ENCODE peak calls at places on chromosomes 16 and 17, in six cellular contexts. B is adrenal gland, L is nucleus accumbens, P is stromal cell of bone marrow, X is fibroblast of pulmonary artery, M is left kidney. Q is an unnamed sample.

GRCh38 chr17:13182854-13183253 is 165.0 kb upstream of the ELAC2 start:
- DNase-seq in B (no peak), L (no peak), P (no peak), X (no peak), M (no peak), Q (no peak)

GRCh38 chr17:55750750-55751641 is at the start of gene PCTP:
- DNase-seq in B (peak; percentile 97), L (peak; percentile 64), P (peak; percentile 90), X (peak; percentile 93), M (peak; percentile 97), Q (peak; percentile 100)

GRCh38 chr16:56848056-56848936 is 16.7 kb upstream of the SLC12A3 start:
- DNase-seq in B (peak; percentile 49), L (no peak), P (peak; percentile 72), X (peak; percentile 74), M (no peak), Q (no peak)

GRCh38 chr17:18040287-18040858 is 1.2 kb downstream of the GID4 start:
- DNase-seq in B (no peak), L (no peak), P (no peak), X (no peak), M (peak; percentile 29), Q (peak; percentile 60)

GRCh38 chr16:85424260-85425060 is 188.7 kb upstream of the GSE1 start:
- DNase-seq in B (no peak), L (no peak), P (no peak), X (no peak), M (no peak), Q (no peak)

GRCh38 chr17:13601776-13602551 is at the start of gene HS3ST3A1:
- DNase-seq in B (peak; percentile 34), L (no peak), P (peak; percentile 44), X (peak; percentile 77), M (peak; percentile 96), Q (peak; percentile 97)

GRCh38 chr16:28163699-28164584 is 47.8 kb downstream of the XPO6 start:
- DNase-seq in B (no peak), L (no peak), P (peak; percentile 92), X (peak; percentile 89), M (peak; percentile 24), Q (no peak)

GRCh38 chr17:1181769-1182137 is 2.0 kb upstream of the ABR start:
- DNase-seq in B (no peak), L (no peak), P (no peak), X (peak; percentile 70), M (no peak), Q (no peak)

GRCh38 chr16:50266337-50267091 is at the start of gene ADCY7:
- DNase-seq in B (peak; percentile 66), L (no peak), P (peak; percentile 72), X (peak; percentile 75), M (peak; percentile 86), Q (peak; percentile 95)

GRCh38 chr17:8643855-8644506 is 13.5 kb upstream of the MYH10 start:
- DNase-seq in B (no peak), L (no peak), P (no peak), X (no peak), M (no peak), Q (peak; percentile 49)

GRCh38 chr17:19418312-19418992 is 7.4 kb downstream of the RNF112 start:
- DNase-seq in B (no peak), L (no peak), P (peak; percentile 68), X (peak; percentile 58), M (no peak), Q (peak; percentile 66)

Q was measured in islet precursor cell.